ENCODE peak calls at places on chromosome 7, in six cellular contexts. One of them, this sample, is unnamed.

GRCh38 chr7:42151309-42151708 is 85.7 kb downstream of the GLI3 start:
- DNase-seq in CD4-positive, alpha-beta T cell: no peak
- DNase-seq in neural progenitor cell: no peak
- DNase-seq in BJ: no peak
- DNase-seq in body of pancreas: no peak
- DNase-seq in nephron progenitor cell: no peak
- DNase-seq in this sample: no peak

GRCh38 chr7:36514289-36515243 is 124.9 kb downstream of the ANLN start:
- DNase-seq in body of pancreas: no peak
- DNase-seq in CD4-positive, alpha-beta T cell: no peak
- DNase-seq in neural progenitor cell: no peak
- DNase-seq in BJ: no peak
- DNase-seq in nephron progenitor cell: no peak
- DNase-seq in this sample: no peak

GRCh38 chr7:101195884-101196283 is 5.0 kb downstream of the MOGAT3 start:
- DNase-seq in BJ: no peak
- DNase-seq in nephron progenitor cell: no peak
- DNase-seq in body of pancreas: no peak
- DNase-seq in CD4-positive, alpha-beta T cell: no peak
- DNase-seq in neural progenitor cell: no peak
- DNase-seq in this sample: no peak

GRCh38 chr7:130232209-130232608 is 24.5 kb downstream of the SSMEM1 start:
- DNase-seq in neural progenitor cell: no peak
- DNase-seq in CD4-positive, alpha-beta T cell: no peak
- DNase-seq in body of pancreas: no peak
- DNase-seq in BJ: no peak
- DNase-seq in nephron progenitor cell: no peak
- DNase-seq in this sample: no peak

GRCh38 chr7:51249187-51249945 is 67.2 kb downstream of the COBL start:
- DNase-seq in neural progenitor cell: no peak
- DNase-seq in body of pancreas: no peak
- DNase-seq in CD4-positive, alpha-beta T cell: no peak
- DNase-seq in BJ: no peak
- DNase-seq in nephron progenitor cell: no peak
- DNase-seq in this sample: peak

GRCh38 chr7:112603673-112604072 is 122.9 kb downstream of the LSMEM1 start:
- DNase-seq in BJ: no peak
- DNase-seq in body of pancreas: no peak
- DNase-seq in nephron progenitor cell: no peak
- DNase-seq in neural progenitor cell: no peak
- DNase-seq in CD4-positive, alpha-beta T cell: no peak
- DNase-seq in this sample: no peak

GRCh38 chr7:94698275-94698674 is 42.3 kb upstream of the SGCE start:
- DNase-seq in nephron progenitor cell: no peak
- DNase-seq in CD4-positive, alpha-beta T cell: no peak
- DNase-seq in body of pancreas: no peak
- DNase-seq in BJ: peak
- DNase-seq in neural progenitor cell: no peak
- DNase-seq in this sample: peak

GRCh38 chr7:130047801-130048200 is 3.4 kb downstream of the ZC3HC1 start:
- DNase-seq in nephron progenitor cell: no peak
- DNase-seq in body of pancreas: peak
- DNase-seq in CD4-positive, alpha-beta T cell: no peak
- DNase-seq in neural progenitor cell: no peak
- DNase-seq in BJ: no peak
- DNase-seq in this sample: no peak

GRCh38 chr7:101536232-101536631 is 92.9 kb downstream of the MYL10 start:
- DNase-seq in nephron progenitor cell: no peak
- DNase-seq in body of pancreas: no peak
- DNase-seq in CD4-positive, alpha-beta T cell: no peak
- DNase-seq in BJ: no peak
- DNase-seq in neural progenitor cell: no peak
- DNase-seq in this sample: no peak

GRCh38 chr7:108147031-108147563 is 16.9 kb upstream of the LAMB4 start:
- DNase-seq in neural progenitor cell: no peak
- DNase-seq in nephron progenitor cell: no peak
- DNase-seq in body of pancreas: no peak
- DNase-seq in CD4-positive, alpha-beta T cell: no peak
- DNase-seq in BJ: no peak
- DNase-seq in this sample: no peak

GRCh38 chr7:29976265-29976664 is 13.3 kb downstream of the SCRN1 start:
- DNase-seq in CD4-positive, alpha-beta T cell: no peak
- DNase-seq in neural progenitor cell: no peak
- DNase-seq in BJ: no peak
- DNase-seq in body of pancreas: no peak
- DNase-seq in nephron progenitor cell: no peak
- DNase-seq in this sample: no peak

GRCh38 chr7:40297741-40298311 is 163.0 kb downstream of the SUGCT start:
- DNase-seq in BJ: no peak
- DNase-seq in nephron progenitor cell: no peak
- DNase-seq in body of pancreas: no peak
- DNase-seq in CD4-positive, alpha-beta T cell: no peak
- DNase-seq in neural progenitor cell: no peak
- DNase-seq in this sample: no peak

GRCh38 chr7:137652721-137653120 is 194.1 kb downstream of the DGKI start:
- DNase-seq in nephron progenitor cell: no peak
- DNase-seq in BJ: no peak
- DNase-seq in neural progenitor cell: no peak
- DNase-seq in body of pancreas: no peak
- DNase-seq in CD4-positive, alpha-beta T cell: no peak
- DNase-seq in this sample: no peak

GRCh38 chr7:149209518-149210269 is 14.3 kb downstream of the ZNF282 start:
- DNase-seq in CD4-positive, alpha-beta T cell: peak
- DNase-seq in neural progenitor cell: peak
- DNase-seq in BJ: no peak
- DNase-seq in nephron progenitor cell: peak
- DNase-seq in body of pancreas: no peak
- DNase-seq in this sample: peak

GRCh38 chr7:12557282-12557681 is 13.2 kb upstream of the SCIN start:
- DNase-seq in CD4-positive, alpha-beta T cell: no peak
- DNase-seq in neural progenitor cell: no peak
- DNase-seq in nephron progenitor cell: no peak
- DNase-seq in body of pancreas: no peak
- DNase-seq in BJ: no peak
- DNase-seq in this sample: peak

GRCh38 chr7:75646551-75647102 is 92.1 kb downstream of the HIP1 start:
- DNase-seq in body of pancreas: no peak
- DNase-seq in BJ: no peak
- DNase-seq in CD4-positive, alpha-beta T cell: no peak
- DNase-seq in neural progenitor cell: no peak
- DNase-seq in nephron progenitor cell: no peak
- DNase-seq in this sample: no peak

GRCh38 chr7:152335900-152336571 is 99.8 kb downstream of the KMT2C start:
- DNase-seq in body of pancreas: no peak
- DNase-seq in CD4-positive, alpha-beta T cell: no peak
- DNase-seq in BJ: no peak
- DNase-seq in nephron progenitor cell: no peak
- DNase-seq in neural progenitor cell: no peak
- DNase-seq in this sample: no peak

GRCh38 chr7:139591550-139592195 is 68.2 kb downstream of the CLEC2L start:
- DNase-seq in neural progenitor cell: no peak
- DNase-seq in CD4-positive, alpha-beta T cell: no peak
- DNase-seq in nephron progenitor cell: no peak
- DNase-seq in BJ: no peak
- DNase-seq in body of pancreas: no peak
- DNase-seq in this sample: no peak

GRCh38 chr7:6640246-6640721 is 3.2 kb downstream of the ZNF316 start:
- DNase-seq in BJ: peak
- DNase-seq in nephron progenitor cell: peak
- DNase-seq in body of pancreas: no peak
- DNase-seq in CD4-positive, alpha-beta T cell: no peak
- DNase-seq in neural progenitor cell: peak
- DNase-seq in this sample: no peak

GRCh38 chr7:10075866-10076265 is 897.8 kb upstream of the PHF14 start:
- DNase-seq in nephron progenitor cell: no peak
- DNase-seq in BJ: no peak
- DNase-seq in body of pancreas: no peak
- DNase-seq in CD4-positive, alpha-beta T cell: no peak
- DNase-seq in neural progenitor cell: no peak
- DNase-seq in this sample: no peak

GRCh38 chr7:128932862-128933821 is 4.6 kb upstream of the IRF5 start:
- DNase-seq in body of pancreas: no peak
- DNase-seq in CD4-positive, alpha-beta T cell: no peak
- DNase-seq in neural progenitor cell: no peak
- DNase-seq in nephron progenitor cell: no peak
- DNase-seq in BJ: no peak
- DNase-seq in this sample: no peak

GRCh38 chr7:115724400-115725056 is 306.0 kb downstream of the TFEC start:
- DNase-seq in body of pancreas: peak
- DNase-seq in CD4-positive, alpha-beta T cell: no peak
- DNase-seq in BJ: no peak
- DNase-seq in nephron progenitor cell: no peak
- DNase-seq in neural progenitor cell: no peak
- DNase-seq in this sample: peak

GRCh38 chr7:75993689-75994387 is 557 bp downstream of the TMEM120A start:
- DNase-seq in nephron progenitor cell: peak
- DNase-seq in BJ: no peak
- DNase-seq in neural progenitor cell: peak
- DNase-seq in CD4-positive, alpha-beta T cell: no peak
- DNase-seq in body of pancreas: peak
- DNase-seq in this sample: peak

DNA sequence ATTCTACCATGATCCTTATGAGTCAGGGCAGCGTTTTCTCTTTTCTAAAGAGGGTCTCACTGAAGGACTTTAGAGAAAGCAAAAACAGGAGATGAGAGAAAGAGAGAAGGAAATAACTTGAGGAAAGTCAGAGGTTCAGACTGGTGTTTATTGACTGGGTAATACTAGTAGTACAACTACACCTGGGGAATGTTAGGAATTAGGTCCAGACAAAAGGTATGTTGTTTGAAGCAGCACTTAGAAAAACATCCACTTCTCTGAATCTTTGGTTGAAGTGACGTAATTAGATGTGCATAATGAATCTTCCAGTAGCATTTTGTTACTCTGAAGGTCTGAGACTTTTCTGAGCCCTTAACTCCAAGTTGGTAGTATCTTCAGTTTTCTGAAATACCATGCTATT is 380.3 kb upstream of the LRGUK start:
- DNase-seq in body of pancreas: no peak
- DNase-seq in neural progenitor cell: no peak
- DNase-seq in BJ: no peak
- DNase-seq in CD4-positive, alpha-beta T cell: no peak
- DNase-seq in nephron progenitor cell: no peak
- DNase-seq in this sample: no peak
- TF ChIP-seq CTCF in body of pancreas: no peak
- TF ChIP-seq CTCF in neural progenitor cell: no peak
- TF ChIP-seq CTCF in BJ: no peak
- TF ChIP-seq CTCF in CD4-positive, alpha-beta T cell: no peak
- TF ChIP-seq CTCF in nephron progenitor cell: no peak
- TF ChIP-seq CTCF in this sample: no peak

DNA sequence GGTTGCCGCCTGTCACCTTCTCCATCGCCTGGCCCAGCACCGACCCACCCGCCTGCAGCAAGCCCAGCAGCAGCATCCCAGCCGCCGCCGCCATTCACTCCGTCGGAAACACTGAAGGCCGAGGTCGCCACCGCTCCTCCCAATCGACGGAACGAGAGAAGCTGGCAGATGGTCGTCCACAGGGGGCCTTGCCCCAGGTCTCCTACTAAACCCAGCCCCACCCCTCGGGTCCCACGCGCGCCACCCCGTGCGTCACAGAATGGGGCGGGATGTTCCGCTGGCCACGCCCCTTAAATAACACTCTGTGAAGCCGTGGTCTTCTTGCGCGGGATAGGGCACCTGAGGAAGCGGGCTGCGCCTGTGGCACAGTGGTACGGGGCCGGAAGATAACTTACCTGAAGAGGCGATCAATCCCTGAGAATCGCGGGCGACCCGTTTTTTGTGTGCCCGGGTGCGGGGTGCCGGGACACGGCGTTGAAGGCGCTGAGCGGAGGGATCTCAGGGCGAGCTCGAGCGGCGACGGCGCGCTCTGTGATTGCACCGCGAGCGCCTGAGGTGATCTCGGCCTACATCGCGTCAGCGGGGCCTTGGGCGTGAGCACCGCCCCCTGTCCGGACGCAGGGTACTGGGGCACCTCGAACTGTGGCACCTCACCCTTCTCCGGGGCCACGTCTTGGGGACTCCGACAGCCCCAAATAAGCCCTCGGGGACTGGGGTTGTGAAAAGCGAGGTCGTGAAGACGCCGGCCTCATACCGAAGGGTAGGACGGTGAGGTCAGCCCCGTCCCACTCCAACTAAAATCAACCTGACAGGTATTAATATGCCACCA is at the start of gene CYP51A1:
- DNase-seq in BJ: peak
- DNase-seq in body of pancreas: peak
- DNase-seq in CD4-positive, alpha-beta T cell: peak
- DNase-seq in nephron progenitor cell: peak
- DNase-seq in neural progenitor cell: peak
- DNase-seq in this sample: peak
- TF ChIP-seq CTCF in BJ: peak
- TF ChIP-seq CTCF in body of pancreas: no peak
- TF ChIP-seq CTCF in CD4-positive, alpha-beta T cell: no peak
- TF ChIP-seq CTCF in nephron progenitor cell: no peak
- TF ChIP-seq CTCF in neural progenitor cell: peak
- TF ChIP-seq CTCF in this sample: no peak

GRCh38 chr7:11373546-11374142 is 400.0 kb downstream of the PHF14 start:
- DNase-seq in CD4-positive, alpha-beta T cell: no peak
- DNase-seq in neural progenitor cell: peak
- DNase-seq in body of pancreas: no peak
- DNase-seq in BJ: no peak
- DNase-seq in nephron progenitor cell: no peak
- DNase-seq in this sample: no peak
- TF ChIP-seq CTCF in CD4-positive, alpha-beta T cell: peak
- TF ChIP-seq CTCF in neural progenitor cell: peak
- TF ChIP-seq CTCF in body of pancreas: peak
- TF ChIP-seq CTCF in BJ: peak
- TF ChIP-seq CTCF in nephron progenitor cell: peak
- TF ChIP-seq CTCF in this sample: peak

GRCh38 chr7:77247206-77247850 is 47.7 kb upstream of the FGL2 start:
- DNase-seq in nephron progenitor cell: peak
- DNase-seq in BJ: no peak
- DNase-seq in body of pancreas: peak
- DNase-seq in CD4-positive, alpha-beta T cell: peak
- DNase-seq in neural progenitor cell: peak
- DNase-seq in this sample: peak
- TF ChIP-seq CTCF in nephron progenitor cell: peak
- TF ChIP-seq CTCF in BJ: peak
- TF ChIP-seq CTCF in body of pancreas: peak
- TF ChIP-seq CTCF in CD4-positive, alpha-beta T cell: peak
- TF ChIP-seq CTCF in neural progenitor cell: peak
- TF ChIP-seq CTCF in this sample: peak

DNA sequence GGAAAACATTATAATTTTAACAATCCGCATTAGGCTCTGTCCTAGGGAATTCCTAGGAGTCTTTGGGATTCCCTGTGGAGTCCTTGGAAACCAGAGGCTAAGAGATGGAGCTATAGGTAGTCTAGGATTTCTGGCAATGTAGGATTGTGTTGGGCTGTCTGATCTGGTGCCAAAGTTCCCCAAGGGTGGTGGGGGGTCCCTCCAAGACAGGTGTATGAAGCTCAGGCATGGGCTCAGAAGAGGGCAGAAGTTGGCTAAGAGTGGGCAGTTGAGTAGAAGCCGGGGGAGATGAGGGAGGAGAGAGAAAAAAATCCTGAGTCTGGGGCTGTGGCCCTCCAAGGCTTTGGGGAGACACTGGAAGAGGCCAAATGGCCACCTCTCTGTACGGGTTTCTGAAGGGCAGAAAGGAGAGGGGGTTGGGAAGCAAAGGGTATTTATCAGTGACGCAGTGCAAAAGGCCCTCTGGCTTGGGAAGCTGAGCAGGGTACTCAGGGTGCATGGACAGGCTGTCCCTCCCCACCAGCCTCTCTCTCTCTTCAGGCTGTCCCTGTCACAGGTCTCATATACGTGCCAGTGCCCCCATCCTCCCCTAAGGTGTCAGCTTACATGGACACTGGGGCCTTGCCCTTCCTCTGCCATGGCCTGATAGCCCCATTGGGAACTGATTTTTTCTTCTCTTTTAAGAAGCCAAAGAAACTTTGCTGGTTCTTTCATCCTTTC is 923 bp downstream of the HOXA6 start:
- DNase-seq in body of pancreas: no peak
- DNase-seq in nephron progenitor cell: peak
- DNase-seq in CD4-positive, alpha-beta T cell: no peak
- DNase-seq in BJ: no peak
- DNase-seq in neural progenitor cell: no peak
- DNase-seq in this sample: no peak
- TF ChIP-seq CTCF in body of pancreas: no peak
- TF ChIP-seq CTCF in nephron progenitor cell: no peak
- TF ChIP-seq CTCF in CD4-positive, alpha-beta T cell: no peak
- TF ChIP-seq CTCF in BJ: no peak
- TF ChIP-seq CTCF in neural progenitor cell: no peak
- TF ChIP-seq CTCF in this sample: no peak

This sample was measured in RWPE1.